ENCODE peak calls at places on chromosome 5, in ten cellular contexts. One of them, this sample, is unnamed.

GRCh38 chr5:172454355-172455086 is at the start of gene SH3PXD2B:
- DNase-seq in Daoy: peak
- DNase-seq in GM06990: peak
- DNase-seq in psoas muscle: peak
- DNase-seq in type B pancreatic cell: peak
- DNase-seq in T-helper 22 cell: no peak
- DNase-seq in hypothalamus: no peak
- DNase-seq in endothelial cell: peak
- DNase-seq in epithelial cell of esophagus: peak
- DNase-seq in posterior vena cava: peak
- DNase-seq in this sample: no peak

GRCh38 chr5:172854451-172854871 is 20.4 kb downstream of the ERGIC1 start:
- DNase-seq in Daoy: no peak
- DNase-seq in GM06990: no peak
- DNase-seq in psoas muscle: peak
- DNase-seq in type B pancreatic cell: no peak
- DNase-seq in T-helper 22 cell: no peak
- DNase-seq in hypothalamus: no peak
- DNase-seq in endothelial cell: no peak
- DNase-seq in epithelial cell of esophagus: peak
- DNase-seq in posterior vena cava: no peak
- DNase-seq in this sample: no peak

GRCh38 chr5:112930082-112930344 is 8.0 kb upstream of the REEP5 start:
- DNase-seq in Daoy: no peak
- DNase-seq in GM06990: peak
- DNase-seq in psoas muscle: no peak
- DNase-seq in type B pancreatic cell: no peak
- DNase-seq in T-helper 22 cell: peak
- DNase-seq in hypothalamus: no peak
- DNase-seq in endothelial cell: no peak
- DNase-seq in epithelial cell of esophagus: no peak
- DNase-seq in posterior vena cava: no peak
- DNase-seq in this sample: peak

GRCh38 chr5:64666058-64666457 is 24.2 kb upstream of the SHISAL2B start:
- DNase-seq in Daoy: peak
- DNase-seq in GM06990: no peak
- DNase-seq in psoas muscle: no peak
- DNase-seq in type B pancreatic cell: no peak
- DNase-seq in T-helper 22 cell: no peak
- DNase-seq in hypothalamus: no peak
- DNase-seq in endothelial cell: no peak
- DNase-seq in epithelial cell of esophagus: peak
- DNase-seq in posterior vena cava: no peak
- DNase-seq in this sample: no peak

GRCh38 chr5:169013208-169013728 is 287.7 kb downstream of the SLIT3 start:
- DNase-seq in Daoy: no peak
- DNase-seq in GM06990: no peak
- DNase-seq in psoas muscle: no peak
- DNase-seq in type B pancreatic cell: no peak
- DNase-seq in T-helper 22 cell: no peak
- DNase-seq in hypothalamus: no peak
- DNase-seq in endothelial cell: no peak
- DNase-seq in epithelial cell of esophagus: no peak
- DNase-seq in posterior vena cava: no peak
- DNase-seq in this sample: no peak

GRCh38 chr5:74116266-74116665 is 490.3 kb downstream of the ARHGEF28 start:
- DNase-seq in Daoy: peak
- DNase-seq in GM06990: no peak
- DNase-seq in psoas muscle: no peak
- DNase-seq in type B pancreatic cell: no peak
- DNase-seq in T-helper 22 cell: no peak
- DNase-seq in hypothalamus: no peak
- DNase-seq in endothelial cell: no peak
- DNase-seq in epithelial cell of esophagus: no peak
- DNase-seq in posterior vena cava: no peak
- DNase-seq in this sample: no peak

GRCh38 chr5:157669701-157670097 is 1.6 kb upstream of the C5orf52 start:
- DNase-seq in Daoy: no peak
- DNase-seq in GM06990: no peak
- DNase-seq in psoas muscle: no peak
- DNase-seq in type B pancreatic cell: no peak
- DNase-seq in T-helper 22 cell: no peak
- DNase-seq in hypothalamus: no peak
- DNase-seq in endothelial cell: no peak
- DNase-seq in epithelial cell of esophagus: no peak
- DNase-seq in posterior vena cava: no peak
- DNase-seq in this sample: no peak

GRCh38 chr5:60649288-60649917 is 50.6 kb downstream of the DEPDC1B start:
- DNase-seq in Daoy: no peak
- DNase-seq in GM06990: peak
- DNase-seq in psoas muscle: no peak
- DNase-seq in type B pancreatic cell: no peak
- DNase-seq in T-helper 22 cell: no peak
- DNase-seq in hypothalamus: no peak
- DNase-seq in endothelial cell: no peak
- DNase-seq in epithelial cell of esophagus: peak
- DNase-seq in posterior vena cava: no peak
- DNase-seq in this sample: no peak

GRCh38 chr5:13878357-13878756 is 66.1 kb downstream of the DNAH5 start:
- DNase-seq in Daoy: no peak
- DNase-seq in GM06990: no peak
- DNase-seq in psoas muscle: no peak
- DNase-seq in type B pancreatic cell: no peak
- DNase-seq in T-helper 22 cell: no peak
- DNase-seq in hypothalamus: no peak
- DNase-seq in endothelial cell: no peak
- DNase-seq in epithelial cell of esophagus: no peak
- DNase-seq in posterior vena cava: no peak
- DNase-seq in this sample: no peak

GRCh38 chr5:175796536-175797499 is 74.6 kb upstream of the CPLX2 start:
- DNase-seq in Daoy: peak
- DNase-seq in GM06990: peak
- DNase-seq in psoas muscle: peak
- DNase-seq in type B pancreatic cell: peak
- DNase-seq in T-helper 22 cell: peak
- DNase-seq in hypothalamus: no peak
- DNase-seq in endothelial cell: peak
- DNase-seq in epithelial cell of esophagus: peak
- DNase-seq in posterior vena cava: peak
- DNase-seq in this sample: peak

GRCh38 chr5:61184708-61185107 is 22.4 kb upstream of the SMIM15 start:
- DNase-seq in Daoy: no peak
- DNase-seq in GM06990: no peak
- DNase-seq in psoas muscle: no peak
- DNase-seq in type B pancreatic cell: no peak
- DNase-seq in T-helper 22 cell: no peak
- DNase-seq in hypothalamus: no peak
- DNase-seq in endothelial cell: no peak
- DNase-seq in epithelial cell of esophagus: no peak
- DNase-seq in posterior vena cava: no peak
- DNase-seq in this sample: no peak

GRCh38 chr5:135344351-135344750 is 54.7 kb downstream of the MACROH2A1 start:
- DNase-seq in Daoy: no peak
- DNase-seq in GM06990: no peak
- DNase-seq in psoas muscle: no peak
- DNase-seq in type B pancreatic cell: no peak
- DNase-seq in T-helper 22 cell: no peak
- DNase-seq in hypothalamus: no peak
- DNase-seq in endothelial cell: no peak
- DNase-seq in epithelial cell of esophagus: no peak
- DNase-seq in posterior vena cava: no peak
- DNase-seq in this sample: no peak

GRCh38 chr5:84885479-84886258 is 501.0 kb upstream of the EDIL3 start:
- DNase-seq in Daoy: peak
- DNase-seq in GM06990: no peak
- DNase-seq in psoas muscle: no peak
- DNase-seq in type B pancreatic cell: no peak
- DNase-seq in T-helper 22 cell: no peak
- DNase-seq in hypothalamus: no peak
- DNase-seq in endothelial cell: no peak
- DNase-seq in epithelial cell of esophagus: peak
- DNase-seq in posterior vena cava: peak
- DNase-seq in this sample: no peak

GRCh38 chr5:4941957-4942830 is 197.9 kb upstream of the ADAMTS16 start:
- DNase-seq in Daoy: peak
- DNase-seq in GM06990: peak
- DNase-seq in psoas muscle: no peak
- DNase-seq in type B pancreatic cell: no peak
- DNase-seq in T-helper 22 cell: no peak
- DNase-seq in hypothalamus: no peak
- DNase-seq in endothelial cell: peak
- DNase-seq in epithelial cell of esophagus: no peak
- DNase-seq in posterior vena cava: no peak
- DNase-seq in this sample: no peak

GRCh38 chr5:60583598-60583997 is 116.4 kb downstream of the DEPDC1B start:
- DNase-seq in Daoy: no peak
- DNase-seq in GM06990: no peak
- DNase-seq in psoas muscle: no peak
- DNase-seq in type B pancreatic cell: no peak
- DNase-seq in T-helper 22 cell: no peak
- DNase-seq in hypothalamus: no peak
- DNase-seq in endothelial cell: no peak
- DNase-seq in epithelial cell of esophagus: peak
- DNase-seq in posterior vena cava: no peak
- DNase-seq in this sample: no peak

GRCh38 chr5:71830626-71831539 is 111.8 kb downstream of the CARTPT start:
- DNase-seq in Daoy: peak
- DNase-seq in GM06990: no peak
- DNase-seq in psoas muscle: peak
- DNase-seq in type B pancreatic cell: no peak
- DNase-seq in T-helper 22 cell: no peak
- DNase-seq in hypothalamus: no peak
- DNase-seq in endothelial cell: no peak
- DNase-seq in epithelial cell of esophagus: peak
- DNase-seq in posterior vena cava: peak
- DNase-seq in this sample: no peak